ENCODE peak calls at places on chromosome 17, in eight cellular contexts. M is CD8-positive, alpha-beta memory T cell; J is NT2/D1; R is AG10803; S is midbrain; W is islet precursor cell; C is activated CD4-positive, alpha-beta T cell treated with anti-CD3 and anti-CD28 coated beads, Interleukin-2, amount 50 U/mL, for 48 hours; H is cerebellum. U is an unnamed sample.

GRCh38 chr17:15967706-15968399 is 22.9 kb downstream of the ADORA2B start:
- DNase-seq in R (no peak), C (no peak), S (no peak), H (no peak), W (no peak), J (no peak), M (no peak), U (no peak)

GRCh38 chr17:64547354-64547753 is 40.6 kb downstream of the CEP95 start:
- DNase-seq in J (no peak), H (peak; percentile 70), C (no peak), M (no peak), R (no peak), W (no peak), S (no peak), U (no peak)

GRCh38 chr17:9217151-9218067 is 196.1 kb downstream of the NTN1 start:
- DNase-seq in W (peak; percentile 84), M (no peak), R (peak; percentile 91), C (no peak), H (peak; percentile 74), S (no peak), J (no peak), U (no peak)

GRCh38 chr17:67215991-67216421 is 29.0 kb downstream of the HELZ start:
- DNase-seq in C (no peak), R (no peak), J (no peak), H (no peak), S (no peak), W (no peak), M (no peak), U (no peak)

GRCh38 chr17:28843810-28844137 is 1.2 kb upstream of the FAM222B start:
- DNase-seq in S (no peak), W (no peak), M (no peak), J (no peak), H (no peak), R (no peak), C (no peak), U (no peak)

GRCh38 chr17:50106393-50107131 is 11.4 kb downstream of the PDK2 start:
- DNase-seq in H (no peak), M (no peak), J (no peak), C (no peak), S (no peak), W (no peak), R (no peak), U (no peak)

GRCh38 chr17:56936697-56937322 is 23.0 kb upstream of the TRIM25 start:
- DNase-seq in M (no peak), R (peak; percentile 22), W (no peak), J (no peak), H (no peak), S (no peak), C (no peak), U (no peak)

GRCh38 chr17:57429966-57430365 is 173.6 kb downstream of the MSI2 start:
- DNase-seq in J (no peak), C (no peak), S (no peak), W (no peak), R (no peak), H (no peak), M (no peak), U (no peak)

GRCh38 chr17:78357687-78358537 is 2.0 kb downstream of the SOCS3 start:
- DNase-seq in H (no peak), C (peak; percentile 48), J (no peak), M (no peak), W (peak; percentile 89), S (no peak), R (no peak), U (no peak)

GRCh38 chr17:44956998-44957981 is 9.7 kb upstream of the KIF18B start:
- DNase-seq in R (no peak), M (no peak), W (no peak), S (no peak), H (no peak), C (no peak), J (no peak), U (no peak)

GRCh38 chr17:76530489-76530814 is 7.1 kb downstream of the CYGB start:
- DNase-seq in C (no peak), H (no peak), J (no peak), M (no peak), W (no peak), R (no peak), S (no peak), U (no peak)

GRCh38 chr17:77253611-77254051 is 112.9 kb downstream of the SEC14L1 start:
- DNase-seq in C (no peak), W (no peak), M (no peak), H (no peak), S (no peak), J (no peak), R (no peak), U (no peak)

U was measured in COR-L47.